ENCODE peak calls at places on chromosomes 4 and X, in six cellular contexts. H is AG04450, Y is heart right ventricle, O is transverse colon, Q is fibroblast of lung, N is HFF-Myc. S is an unnamed sample.
A peak's percentile ranks its signal among the peaks of the same experiment; 100 is the strongest.

GRCh38 chr4:6617246-6617645 is 23.2 kb upstream of the MRFAP1 start:
- DNase-seq in Y (no peak), O (no peak), N (no peak), Q (no peak), H (no peak), S (no peak)

GRCh38 chrX:35382966-35383365 is 415.2 kb upstream of the MAGEB16 start:
- DNase-seq in O (no peak), H (no peak), Q (no peak), N (no peak), Y (no peak), S (no peak)

GRCh38 chrX:97109730-97110129 is 226.0 kb downstream of the RPA4 start:
- DNase-seq in Q (no peak), Y (no peak), H (no peak), O (no peak), N (no peak), S (no peak)

GRCh38 chr4:15420642-15421041 is 7.2 kb upstream of the C1QTNF7 start:
- DNase-seq in Y (no peak), O (no peak), H (peak; percentile 49), Q (peak; percentile 73), N (peak; percentile 17), S (no peak)

GRCh38 chrX:14753436-14753835 is 119.4 kb downstream of the FANCB start:
- DNase-seq in Q (no peak), O (no peak), N (peak; percentile 9), H (no peak), Y (no peak), S (no peak)

GRCh38 chr4:11710484-11710883 is 281.8 kb upstream of the HS3ST1 start:
- DNase-seq in H (peak; percentile 39), Q (no peak), O (no peak), Y (no peak), N (no peak), S (no peak)

GRCh38 chr4:145840162-145840768 is 98.4 kb downstream of the ZNF827 start:
- DNase-seq in N (peak; percentile 44), H (no peak), Q (peak; percentile 64), Y (no peak), O (no peak), S (no peak)

GRCh38 chrX:143437439-143437838 is 79.8 kb downstream of the SPANXN3 start:
- DNase-seq in Y (no peak), H (no peak), Q (no peak), N (no peak), O (no peak), S (no peak)

GRCh38 chrX:11704725-11705495 is 39.2 kb upstream of the ARHGAP6 start:
- DNase-seq in Y (no peak), N (no peak), O (no peak), Q (no peak), H (no peak), S (no peak)

GRCh38 chr4:3205995-3206394 is 43.0 kb upstream of the MSANTD1 start:
- DNase-seq in Q (no peak), H (no peak), N (no peak), O (no peak), Y (no peak), S (no peak)

GRCh38 chr4:184598753-184599491 is 50.3 kb downstream of the CASP3 start:
- DNase-seq in Q (no peak), N (no peak), H (no peak), O (no peak), Y (peak; percentile 20), S (no peak)

GRCh38 chr4:27184508-27185155 is 324.0 kb downstream of the STIM2 start:
- DNase-seq in Y (no peak), N (no peak), O (no peak), Q (no peak), H (no peak), S (no peak)

GRCh38 chr4:41594439-41594838 is 56.5 kb downstream of the LIMCH1 start:
- DNase-seq in Q (no peak), H (no peak), N (no peak), Y (peak; percentile 36), O (no peak), S (no peak)

GRCh38 chrX:74434336-74434735 is 13.0 kb downstream of the SLC16A2 start:
- DNase-seq in H (no peak), O (no peak), Q (no peak), Y (no peak), N (no peak), S (no peak)

GRCh38 chrX:38970845-38971244 is 169.6 kb downstream of the MID1IP1 start:
- DNase-seq in H (no peak), Q (no peak), N (no peak), O (no peak), Y (no peak), S (no peak)

GRCh38 chr4:184573701-184574100 is 75.5 kb downstream of the CASP3 start:
- DNase-seq in Q (no peak), N (no peak), O (no peak), Y (no peak), H (no peak), S (no peak)

GRCh38 chr4:176360446-176360845 is 40.7 kb downstream of the SPCS3 start:
- DNase-seq in N (no peak), H (no peak), Q (no peak), Y (no peak), O (no peak), S (no peak)

GRCh38 chr4:100819505-100819904 is 301.7 kb upstream of the EMCN start:
- DNase-seq in O (no peak), N (no peak), Y (no peak), Q (no peak), H (no peak), S (no peak)

GRCh38 chrX:120302434-120302833 is 8.8 kb downstream of the TMEM255A start:
- DNase-seq in H (no peak), Y (no peak), N (no peak), Q (no peak), O (peak; percentile 37), S (no peak)

GRCh38 chr4:43234626-43235025 is 342.1 kb downstream of the GRXCR1 start:
- DNase-seq in H (no peak), Y (no peak), O (no peak), Q (peak; percentile 5), N (no peak), S (no peak)

GRCh38 chr4:4673070-4673469 is 131.2 kb upstream of the STX18 start:
- DNase-seq in O (peak; percentile 44), Q (peak; percentile 56), Y (no peak), H (no peak), N (no peak), S (no peak)

GRCh38 chrX:1535241-1536041 is 1.5 kb downstream of the P2RY8 start:
- DNase-seq in N (no peak), Q (no peak), Y (no peak), O (peak; percentile 39), H (no peak), S (no peak)

GRCh38 chrX:34656842-34657780 is at the start of gene TMEM47:
- DNase-seq in Y (peak; percentile 78), Q (peak; percentile 72), O (peak; percentile 71), N (no peak), H (peak; percentile 21), S (no peak)

GRCh38 chrX:26026179-26026578 is 112.0 kb upstream of the MAGEB18 start:
- DNase-seq in N (no peak), H (no peak), Y (no peak), Q (peak; percentile 0), O (no peak), S (no peak)

GRCh38 chr4:115824630-115825029 is 711.2 kb upstream of the NDST4 start:
- DNase-seq in N (no peak), H (no peak), Q (no peak), Y (no peak), O (no peak), S (no peak)

S was measured in AG04449.